ENCODE peak calls at places on chromosomes 1 and 21, in eight cellular contexts. One of them, this sample, is unnamed.

GRCh38 chr1:38776466-38776865 is 83.1 kb downstream of the RRAGC start:
- DNase-seq in RWPE1: no peak
- DNase-seq in WERI-Rb-1: no peak
- DNase-seq in GM20000: no peak
- DNase-seq in BE2C: no peak
- DNase-seq in LNCaP clone FGC: no peak
- DNase-seq in K562: no peak
- DNase-seq in GM10248: no peak
- DNase-seq in this sample: no peak

GRCh38 chr1:204286841-204287387 is 72.8 kb downstream of the PLEKHA6 start:
- DNase-seq in RWPE1: no peak
- DNase-seq in WERI-Rb-1: no peak
- DNase-seq in GM20000: no peak
- DNase-seq in BE2C: no peak
- DNase-seq in LNCaP clone FGC: peak; percentile 90
- DNase-seq in K562: no peak
- DNase-seq in GM10248: no peak
- DNase-seq in this sample: peak; percentile 52

GRCh38 chr1:198772626-198773025 is 133.8 kb downstream of the PTPRC start:
- DNase-seq in RWPE1: no peak
- DNase-seq in WERI-Rb-1: no peak
- DNase-seq in GM20000: no peak
- DNase-seq in BE2C: no peak
- DNase-seq in LNCaP clone FGC: no peak
- DNase-seq in K562: no peak
- DNase-seq in GM10248: no peak
- DNase-seq in this sample: no peak

GRCh38 chr1:50853325-50853724 is 106.7 kb downstream of the FAF1 start:
- DNase-seq in RWPE1: no peak
- DNase-seq in WERI-Rb-1: no peak
- DNase-seq in GM20000: no peak
- DNase-seq in BE2C: no peak
- DNase-seq in LNCaP clone FGC: no peak
- DNase-seq in K562: no peak
- DNase-seq in GM10248: no peak
- DNase-seq in this sample: no peak

GRCh38 chr1:202017385-202018225 is 7.2 kb downstream of the ELF3 start:
- DNase-seq in RWPE1: no peak
- DNase-seq in WERI-Rb-1: peak; percentile 83
- DNase-seq in GM20000: no peak
- DNase-seq in BE2C: no peak
- DNase-seq in LNCaP clone FGC: no peak
- DNase-seq in K562: peak; percentile 65
- DNase-seq in GM10248: no peak
- DNase-seq in this sample: peak; percentile 89

GRCh38 chr1:13807213-13807612 is 107.2 kb downstream of the PRDM2 start:
- DNase-seq in RWPE1: peak; percentile 35
- DNase-seq in WERI-Rb-1: peak; percentile 71
- DNase-seq in GM20000: peak; percentile 39
- DNase-seq in BE2C: peak; percentile 26
- DNase-seq in LNCaP clone FGC: no peak
- DNase-seq in K562: peak; percentile 59
- DNase-seq in GM10248: peak; percentile 58
- DNase-seq in this sample: peak; percentile 22

GRCh38 chr1:5286244-5286643 is 631.8 kb downstream of the AJAP1 start:
- DNase-seq in RWPE1: no peak
- DNase-seq in WERI-Rb-1: peak; percentile 47
- DNase-seq in GM20000: no peak
- DNase-seq in BE2C: no peak
- DNase-seq in LNCaP clone FGC: no peak
- DNase-seq in K562: no peak
- DNase-seq in GM10248: no peak
- DNase-seq in this sample: no peak

GRCh38 chr1:202291961-202292712 is 49.6 kb downstream of the UBE2T start:
- DNase-seq in RWPE1: peak; percentile 98
- DNase-seq in WERI-Rb-1: peak; percentile 78
- DNase-seq in GM20000: no peak
- DNase-seq in BE2C: peak; percentile 40
- DNase-seq in LNCaP clone FGC: no peak
- DNase-seq in K562: no peak
- DNase-seq in GM10248: no peak
- DNase-seq in this sample: peak; percentile 29

GRCh38 chr1:89907669-89908293 is 86.9 kb downstream of the LRRC8D start:
- DNase-seq in RWPE1: peak; percentile 64
- DNase-seq in WERI-Rb-1: no peak
- DNase-seq in GM20000: no peak
- DNase-seq in BE2C: no peak
- DNase-seq in LNCaP clone FGC: no peak
- DNase-seq in K562: no peak
- DNase-seq in GM10248: no peak
- DNase-seq in this sample: no peak

GRCh38 chr1:36198641-36199040 is 25.6 kb upstream of the THRAP3 start:
- DNase-seq in RWPE1: no peak
- DNase-seq in WERI-Rb-1: no peak
- DNase-seq in GM20000: no peak
- DNase-seq in BE2C: no peak
- DNase-seq in LNCaP clone FGC: no peak
- DNase-seq in K562: no peak
- DNase-seq in GM10248: no peak
- DNase-seq in this sample: no peak

GRCh38 chr1:41672173-41672572 is 187.7 kb upstream of the EDN2 start:
- DNase-seq in RWPE1: peak; percentile 91
- DNase-seq in WERI-Rb-1: no peak
- DNase-seq in GM20000: no peak
- DNase-seq in BE2C: no peak
- DNase-seq in LNCaP clone FGC: no peak
- DNase-seq in K562: no peak
- DNase-seq in GM10248: no peak
- DNase-seq in this sample: peak; percentile 78

GRCh38 chr1:17881761-17882160 is 126.6 kb downstream of the ACTL8 start:
- DNase-seq in RWPE1: no peak
- DNase-seq in WERI-Rb-1: no peak
- DNase-seq in GM20000: no peak
- DNase-seq in BE2C: no peak
- DNase-seq in LNCaP clone FGC: no peak
- DNase-seq in K562: no peak
- DNase-seq in GM10248: no peak
- DNase-seq in this sample: no peak

GRCh38 chr1:43225168-43225567 is 44.6 kb upstream of the TMEM125 start:
- DNase-seq in RWPE1: peak; percentile 52
- DNase-seq in WERI-Rb-1: no peak
- DNase-seq in GM20000: no peak
- DNase-seq in BE2C: no peak
- DNase-seq in LNCaP clone FGC: no peak
- DNase-seq in K562: peak; percentile 47
- DNase-seq in GM10248: no peak
- DNase-seq in this sample: no peak

GRCh38 chr1:208134491-208134890 is 109.7 kb downstream of the PLXNA2 start:
- DNase-seq in RWPE1: no peak
- DNase-seq in WERI-Rb-1: peak; percentile 91
- DNase-seq in GM20000: no peak
- DNase-seq in BE2C: no peak
- DNase-seq in LNCaP clone FGC: no peak
- DNase-seq in K562: no peak
- DNase-seq in GM10248: no peak
- DNase-seq in this sample: no peak

GRCh38 chr1:179816196-179816960 is 61.2 kb downstream of the TOR1AIP2 start:
- DNase-seq in RWPE1: no peak
- DNase-seq in WERI-Rb-1: no peak
- DNase-seq in GM20000: no peak
- DNase-seq in BE2C: no peak
- DNase-seq in LNCaP clone FGC: no peak
- DNase-seq in K562: no peak
- DNase-seq in GM10248: no peak
- DNase-seq in this sample: no peak

GRCh38 chr21:32560896-32561295 is 24.4 kb downstream of the TCP10L start:
- DNase-seq in RWPE1: no peak
- DNase-seq in WERI-Rb-1: no peak
- DNase-seq in GM20000: no peak
- DNase-seq in BE2C: no peak
- DNase-seq in LNCaP clone FGC: no peak
- DNase-seq in K562: no peak
- DNase-seq in GM10248: no peak
- DNase-seq in this sample: no peak

GRCh38 chr1:18884419-18884717 is 18.0 kb downstream of the ALDH4A1 start:
- DNase-seq in RWPE1: no peak
- DNase-seq in WERI-Rb-1: no peak
- DNase-seq in GM20000: no peak
- DNase-seq in BE2C: no peak
- DNase-seq in LNCaP clone FGC: no peak
- DNase-seq in K562: no peak
- DNase-seq in GM10248: no peak
- DNase-seq in this sample: no peak
- TF ChIP-seq CTCF in RWPE1: peak; percentile 59
- TF ChIP-seq CTCF in WERI-Rb-1: no peak
- TF ChIP-seq CTCF in GM20000: no peak
- TF ChIP-seq CTCF in BE2C: no peak
- TF ChIP-seq CTCF in LNCaP clone FGC: no peak
- TF ChIP-seq CTCF in K562: no peak
- TF ChIP-seq CTCF in GM10248: no peak
- TF ChIP-seq CTCF in this sample: peak; percentile 13

DNA sequence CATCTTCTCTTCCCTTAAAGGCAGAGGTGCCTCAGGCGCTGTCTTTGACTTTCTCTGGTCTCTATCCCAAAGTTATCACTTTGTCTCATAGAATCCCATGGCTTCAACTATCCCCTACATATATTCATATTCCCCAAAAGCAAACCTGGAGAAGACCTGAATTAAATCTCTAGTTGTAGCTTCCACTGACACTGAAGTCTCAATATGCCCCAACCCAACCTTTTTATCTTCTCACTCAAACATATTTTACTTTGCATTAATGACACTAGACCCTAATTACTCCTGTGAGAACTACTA is 354.5 kb upstream of the DUSP10 start:
- DNase-seq in RWPE1: no peak
- DNase-seq in WERI-Rb-1: no peak
- DNase-seq in GM20000: no peak
- DNase-seq in BE2C: no peak
- DNase-seq in LNCaP clone FGC: no peak
- DNase-seq in K562: no peak
- DNase-seq in GM10248: no peak
- DNase-seq in this sample: no peak
- TF ChIP-seq CTCF in RWPE1: peak; percentile 6
- TF ChIP-seq CTCF in WERI-Rb-1: no peak
- TF ChIP-seq CTCF in GM20000: no peak
- TF ChIP-seq CTCF in BE2C: no peak
- TF ChIP-seq CTCF in LNCaP clone FGC: no peak
- TF ChIP-seq CTCF in K562: no peak
- TF ChIP-seq CTCF in GM10248: no peak
- TF ChIP-seq CTCF in this sample: no peak

DNA sequence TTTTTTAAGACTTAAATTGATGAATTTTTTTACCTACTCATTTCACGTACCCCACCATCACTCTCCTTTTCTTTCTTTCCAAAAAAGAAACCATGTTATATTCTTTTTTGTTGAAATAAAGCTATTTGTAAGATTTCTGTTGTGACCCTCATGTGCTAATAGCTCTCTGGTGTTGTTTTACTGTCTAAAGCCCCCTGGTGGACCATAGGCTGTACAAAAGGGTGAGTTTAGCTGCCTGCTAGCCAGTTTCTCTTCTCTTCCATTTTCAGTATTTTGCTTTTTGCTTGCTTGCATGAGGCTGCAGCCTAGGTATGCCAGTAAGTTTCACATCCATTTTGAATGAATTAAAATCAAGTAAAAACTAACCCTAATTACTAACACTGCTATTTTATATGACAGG is 15.6 kb upstream of the VAMP3 start:
- DNase-seq in RWPE1: no peak
- DNase-seq in WERI-Rb-1: no peak
- DNase-seq in GM20000: no peak
- DNase-seq in BE2C: peak; percentile 19
- DNase-seq in LNCaP clone FGC: no peak
- DNase-seq in K562: peak; percentile 29
- DNase-seq in GM10248: no peak
- DNase-seq in this sample: no peak
- TF ChIP-seq CTCF in RWPE1: no peak
- TF ChIP-seq CTCF in WERI-Rb-1: peak; percentile 53
- TF ChIP-seq CTCF in GM20000: peak; percentile 11
- TF ChIP-seq CTCF in BE2C: peak; percentile 52
- TF ChIP-seq CTCF in LNCaP clone FGC: no peak
- TF ChIP-seq CTCF in K562: peak; percentile 49
- TF ChIP-seq CTCF in GM10248: peak; percentile 28
- TF ChIP-seq CTCF in this sample: no peak

GRCh38 chr1:228088586-228089498 is 6.3 kb downstream of the ARF1 start:
- DNase-seq in RWPE1: no peak
- DNase-seq in WERI-Rb-1: no peak
- DNase-seq in GM20000: no peak
- DNase-seq in BE2C: no peak
- DNase-seq in LNCaP clone FGC: no peak
- DNase-seq in K562: no peak
- DNase-seq in GM10248: no peak
- DNase-seq in this sample: no peak

GRCh38 chr1:228089520-228090380 is 7.2 kb downstream of the ARF1 start:
- DNase-seq in RWPE1: no peak
- DNase-seq in WERI-Rb-1: no peak
- DNase-seq in GM20000: no peak
- DNase-seq in BE2C: no peak
- DNase-seq in LNCaP clone FGC: no peak
- DNase-seq in K562: no peak
- DNase-seq in GM10248: no peak
- DNase-seq in this sample: no peak

GRCh38 chr1:228090613-228091081 is 8.1 kb downstream of the ARF1 start:
- DNase-seq in RWPE1: no peak
- DNase-seq in WERI-Rb-1: no peak
- DNase-seq in GM20000: no peak
- DNase-seq in BE2C: no peak
- DNase-seq in LNCaP clone FGC: peak; percentile 60
- DNase-seq in K562: no peak
- DNase-seq in GM10248: no peak
- DNase-seq in this sample: no peak

GRCh38 chr1:228085287-228085926 is 2.9 kb downstream of the ARF1 start:
- DNase-seq in RWPE1: no peak
- DNase-seq in WERI-Rb-1: peak; percentile 53
- DNase-seq in GM20000: no peak
- DNase-seq in BE2C: no peak
- DNase-seq in LNCaP clone FGC: no peak
- DNase-seq in K562: peak; percentile 54
- DNase-seq in GM10248: no peak
- DNase-seq in this sample: no peak

DNA sequence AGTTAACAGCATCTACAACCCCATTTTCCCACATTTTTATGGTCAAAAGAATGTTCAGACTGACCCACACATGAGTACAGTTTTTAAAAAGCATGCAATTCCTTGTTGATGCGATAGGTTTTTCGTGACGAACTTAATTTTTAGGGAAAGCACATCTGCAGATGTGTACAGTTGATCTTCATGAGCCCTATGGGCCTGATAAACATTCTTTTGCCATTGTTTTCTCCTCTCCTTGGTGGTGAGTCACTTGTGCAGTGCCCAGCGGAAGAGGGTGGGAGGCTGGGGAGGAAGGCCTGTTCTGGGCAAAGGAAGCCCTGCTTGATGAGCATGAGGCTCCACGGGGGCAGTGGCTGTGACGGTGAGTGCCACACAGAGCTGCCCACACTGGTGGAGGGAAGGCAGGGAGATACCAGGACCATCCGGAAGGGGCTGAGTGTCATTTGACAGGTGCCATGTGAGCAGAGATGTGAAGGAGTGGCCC is 5.3 kb downstream of the ARF1 start:
- DNase-seq in RWPE1: peak; percentile 78
- DNase-seq in WERI-Rb-1: no peak
- DNase-seq in GM20000: no peak
- DNase-seq in BE2C: no peak
- DNase-seq in LNCaP clone FGC: no peak
- DNase-seq in K562: no peak
- DNase-seq in GM10248: no peak
- DNase-seq in this sample: peak; percentile 48
- TF ChIP-seq CTCF in RWPE1: no peak
- TF ChIP-seq CTCF in WERI-Rb-1: no peak
- TF ChIP-seq CTCF in GM20000: no peak
- TF ChIP-seq CTCF in BE2C: no peak
- TF ChIP-seq CTCF in LNCaP clone FGC: no peak
- TF ChIP-seq CTCF in K562: no peak
- TF ChIP-seq CTCF in GM10248: no peak
- TF ChIP-seq CTCF in this sample: no peak